ENCODE peak calls at places on chromosomes 5 and 9, in eight cellular contexts. One of them, this sample, is unnamed.

GRCh38 chr9:962023-962422 is 14.4 kb upstream of the DMRT3 start:
- DNase-seq in T follicular helper cell: no peak
- DNase-seq in effector memory CD4-positive, alpha-beta T cell: no peak
- DNase-seq in cardiac fibroblast: no peak
- DNase-seq in Calu3: no peak
- DNase-seq in prostate gland: no peak
- DNase-seq in aorta: no peak
- DNase-seq in nephron progenitor cell: no peak
- DNase-seq in this sample: no peak

GRCh38 chr5:135537271-135537670 is 1.5 kb upstream of the NEUROG1 start:
- DNase-seq in T follicular helper cell: no peak
- DNase-seq in effector memory CD4-positive, alpha-beta T cell: no peak
- DNase-seq in cardiac fibroblast: no peak
- DNase-seq in Calu3: no peak
- DNase-seq in prostate gland: no peak
- DNase-seq in aorta: no peak
- DNase-seq in nephron progenitor cell: no peak
- DNase-seq in this sample: no peak

GRCh38 chr5:32018476-32019436 is 155.4 kb downstream of the GOLPH3 start:
- DNase-seq in T follicular helper cell: no peak
- DNase-seq in effector memory CD4-positive, alpha-beta T cell: no peak
- DNase-seq in cardiac fibroblast: peak
- DNase-seq in Calu3: no peak
- DNase-seq in prostate gland: peak
- DNase-seq in aorta: no peak
- DNase-seq in nephron progenitor cell: no peak
- DNase-seq in this sample: no peak

GRCh38 chr5:173202266-173202875 is 32.6 kb downstream of the NKX2-5 start:
- DNase-seq in T follicular helper cell: no peak
- DNase-seq in effector memory CD4-positive, alpha-beta T cell: no peak
- DNase-seq in cardiac fibroblast: no peak
- DNase-seq in Calu3: no peak
- DNase-seq in prostate gland: no peak
- DNase-seq in aorta: no peak
- DNase-seq in nephron progenitor cell: no peak
- DNase-seq in this sample: no peak

GRCh38 chr5:51987239-51987638 is 604.0 kb downstream of the ISL1 start:
- DNase-seq in T follicular helper cell: no peak
- DNase-seq in effector memory CD4-positive, alpha-beta T cell: no peak
- DNase-seq in cardiac fibroblast: no peak
- DNase-seq in Calu3: no peak
- DNase-seq in prostate gland: no peak
- DNase-seq in aorta: no peak
- DNase-seq in nephron progenitor cell: no peak
- DNase-seq in this sample: no peak

GRCh38 chr9:128551652-128552152 is 685 bp upstream of the SPTAN1 start:
- DNase-seq in T follicular helper cell: no peak
- DNase-seq in effector memory CD4-positive, alpha-beta T cell: no peak
- DNase-seq in cardiac fibroblast: no peak
- DNase-seq in Calu3: no peak
- DNase-seq in prostate gland: no peak
- DNase-seq in aorta: no peak
- DNase-seq in nephron progenitor cell: no peak
- DNase-seq in this sample: no peak

GRCh38 chr5:178126556-178126955 is 4.3 kb upstream of the RMND5B start:
- DNase-seq in T follicular helper cell: no peak
- DNase-seq in effector memory CD4-positive, alpha-beta T cell: no peak
- DNase-seq in cardiac fibroblast: no peak
- DNase-seq in Calu3: no peak
- DNase-seq in prostate gland: no peak
- DNase-seq in aorta: no peak
- DNase-seq in nephron progenitor cell: no peak
- DNase-seq in this sample: no peak

GRCh38 chr5:11062379-11062778 is 301.3 kb upstream of the DAP start:
- DNase-seq in T follicular helper cell: no peak
- DNase-seq in effector memory CD4-positive, alpha-beta T cell: no peak
- DNase-seq in cardiac fibroblast: no peak
- DNase-seq in Calu3: no peak
- DNase-seq in prostate gland: no peak
- DNase-seq in aorta: no peak
- DNase-seq in nephron progenitor cell: no peak
- DNase-seq in this sample: no peak

GRCh38 chr5:54361683-54362411 is 51.5 kb upstream of the ARL15 start:
- DNase-seq in T follicular helper cell: no peak
- DNase-seq in effector memory CD4-positive, alpha-beta T cell: no peak
- DNase-seq in cardiac fibroblast: no peak
- DNase-seq in Calu3: no peak
- DNase-seq in prostate gland: no peak
- DNase-seq in aorta: no peak
- DNase-seq in nephron progenitor cell: no peak
- DNase-seq in this sample: peak

This sample was measured in fibroblast of pulmonary artery.